ENCODE peak calls at places on chromosomes 2 and 18, in four cellular contexts. One of them, this sample, is unnamed.

GRCh38 chr2:216555274-216555673 is 56.6 kb downstream of the RPL37A start:
- DNase-seq in mesendoderm: no peak
- DNase-seq in H9: no peak
- DNase-seq in IMR-90: no peak
- DNase-seq in this sample: no peak

GRCh38 chr18:39647627-39648502 is 2082.3 kb upstream of the CELF4 start:
- DNase-seq in mesendoderm: no peak
- DNase-seq in H9: no peak
- DNase-seq in IMR-90: peak
- DNase-seq in this sample: no peak

GRCh38 chr2:229445501-229446294 is 174.6 kb upstream of the PID1 start:
- DNase-seq in mesendoderm: no peak
- DNase-seq in H9: no peak
- DNase-seq in IMR-90: peak
- DNase-seq in this sample: no peak

GRCh38 chr2:53445376-53446072 is 322.1 kb upstream of the CHAC2 start:
- DNase-seq in mesendoderm: no peak
- DNase-seq in H9: no peak
- DNase-seq in IMR-90: peak
- DNase-seq in this sample: no peak

GRCh38 chr2:56202722-56203121 is 18.9 kb downstream of the CCDC85A start:
- DNase-seq in mesendoderm: no peak
- DNase-seq in H9: no peak
- DNase-seq in IMR-90: no peak
- DNase-seq in this sample: no peak

GRCh38 chr2:237440819-237441281 is 26.9 kb upstream of the COL6A3 start:
- DNase-seq in mesendoderm: no peak
- DNase-seq in H9: no peak
- DNase-seq in IMR-90: peak
- DNase-seq in this sample: no peak

GRCh38 chr2:132816234-132816633 is 146.2 kb upstream of the LYPD1 start:
- DNase-seq in mesendoderm: peak
- DNase-seq in H9: peak
- DNase-seq in IMR-90: no peak
- DNase-seq in this sample: no peak

GRCh38 chr2:129760669-129761068 is 218.8 kb upstream of the RAB6C start:
- DNase-seq in mesendoderm: no peak
- DNase-seq in H9: no peak
- DNase-seq in IMR-90: no peak
- DNase-seq in this sample: no peak

GRCh38 chr18:70453058-70453775 is 164.4 kb downstream of the SOCS6 start:
- DNase-seq in mesendoderm: peak
- DNase-seq in H9: no peak
- DNase-seq in IMR-90: peak
- DNase-seq in this sample: no peak

GRCh38 chr2:219106251-219106650 is 45.5 kb upstream of the IHH start:
- DNase-seq in mesendoderm: no peak
- DNase-seq in H9: no peak
- DNase-seq in IMR-90: no peak
- DNase-seq in this sample: no peak

GRCh38 chr2:73059106-73059505 is 12.4 kb downstream of the SFXN5 start:
- DNase-seq in mesendoderm: no peak
- DNase-seq in H9: no peak
- DNase-seq in IMR-90: no peak
- DNase-seq in this sample: no peak

GRCh38 chr2:42342061-42342794 is 18.8 kb downstream of the COX7A2L start:
- DNase-seq in mesendoderm: peak
- DNase-seq in H9: peak
- DNase-seq in IMR-90: peak
- DNase-seq in this sample: no peak

GRCh38 chr2:72576861-72577260 is 249.0 kb downstream of the EXOC6B start:
- DNase-seq in mesendoderm: no peak
- DNase-seq in H9: no peak
- DNase-seq in IMR-90: peak
- DNase-seq in this sample: no peak

GRCh38 chr18:77096936-77097886 is 35.4 kb downstream of the MBP start:
- DNase-seq in mesendoderm: peak
- DNase-seq in H9: peak
- DNase-seq in IMR-90: no peak
- DNase-seq in this sample: no peak

GRCh38 chr2:166140922-166141321 is 13.1 kb upstream of the SCN1A start:
- DNase-seq in mesendoderm: no peak
- DNase-seq in H9: no peak
- DNase-seq in IMR-90: no peak
- DNase-seq in this sample: no peak

GRCh38 chr2:199405241-199405640 is 52.5 kb downstream of the SATB2 start:
- DNase-seq in mesendoderm: peak
- DNase-seq in H9: peak
- DNase-seq in IMR-90: peak
- DNase-seq in this sample: no peak

GRCh38 chr18:57589162-57589561 is 2.7 kb upstream of the FECH start:
- DNase-seq in mesendoderm: no peak
- DNase-seq in H9: no peak
- DNase-seq in IMR-90: no peak
- DNase-seq in this sample: no peak

GRCh38 chr2:215692387-215693079 is 256.7 kb upstream of the FN1 start:
- DNase-seq in mesendoderm: no peak
- DNase-seq in H9: no peak
- DNase-seq in IMR-90: peak
- DNase-seq in this sample: no peak

GRCh38 chr2:70930371-70931329 is 5.0 kb upstream of the ATP6V1B1 start:
- DNase-seq in mesendoderm: no peak
- DNase-seq in H9: peak
- DNase-seq in IMR-90: no peak
- DNase-seq in this sample: no peak

GRCh38 chr2:20540587-20541304 is 93.9 kb downstream of the RHOB start:
- DNase-seq in mesendoderm: no peak
- DNase-seq in H9: no peak
- DNase-seq in IMR-90: no peak
- DNase-seq in this sample: no peak

GRCh38 chr18:36496022-36496421 is 198.5 kb downstream of the FHOD3 start:
- DNase-seq in mesendoderm: no peak
- DNase-seq in H9: no peak
- DNase-seq in IMR-90: no peak
- DNase-seq in this sample: no peak

GRCh38 chr2:121075006-121075545 is 209.9 kb downstream of the TFCP2L1 start:
- DNase-seq in mesendoderm: peak
- DNase-seq in H9: peak
- DNase-seq in IMR-90: peak
- DNase-seq in this sample: peak

GRCh38 chr2:52178845-52179244 is 1146.9 kb upstream of the NRXN1 start:
- DNase-seq in mesendoderm: no peak
- DNase-seq in H9: no peak
- DNase-seq in IMR-90: peak
- DNase-seq in this sample: no peak

GRCh38 chr2:232888099-232888836 is 18.2 kb downstream of the SNORC start:
- DNase-seq in mesendoderm: no peak
- DNase-seq in H9: no peak
- DNase-seq in IMR-90: no peak
- DNase-seq in this sample: no peak

GRCh38 chr2:108288534-108289106 is at the start of gene SULT1C2:
- DNase-seq in mesendoderm: peak
- DNase-seq in H9: peak
- DNase-seq in IMR-90: peak
- DNase-seq in this sample: peak

GRCh38 chr2:30764021-30764800 is 43.0 kb downstream of the CAPN13 start:
- DNase-seq in mesendoderm: no peak
- DNase-seq in H9: no peak
- DNase-seq in IMR-90: no peak
- DNase-seq in this sample: no peak

GRCh38 chr2:25131253-25131566 is 37.2 kb downstream of the POMC start:
- DNase-seq in mesendoderm: no peak
- DNase-seq in H9: no peak
- DNase-seq in IMR-90: no peak
- DNase-seq in this sample: no peak

GRCh38 chr2:120964819-120965218 is 229.2 kb downstream of the GLI2 start:
- DNase-seq in mesendoderm: no peak
- DNase-seq in H9: no peak
- DNase-seq in IMR-90: peak
- DNase-seq in this sample: no peak

GRCh38 chr18:48135436-48135966 is 205.0 kb upstream of the SMAD2 start:
- DNase-seq in mesendoderm: no peak
- DNase-seq in H9: no peak
- DNase-seq in IMR-90: no peak
- DNase-seq in this sample: no peak

GRCh38 chr2:66578067-66578852 is 143.3 kb downstream of the MEIS1 start:
- DNase-seq in mesendoderm: peak
- DNase-seq in H9: peak
- DNase-seq in IMR-90: peak
- DNase-seq in this sample: no peak

GRCh38 chr2:39416172-39416571 is 20.9 kb downstream of the MAP4K3 start:
- DNase-seq in mesendoderm: no peak
- DNase-seq in H9: no peak
- DNase-seq in IMR-90: peak
- DNase-seq in this sample: no peak

GRCh38 chr2:9946076-9946475 is 5.4 kb upstream of the GRHL1 start:
- DNase-seq in mesendoderm: no peak
- DNase-seq in H9: no peak
- DNase-seq in IMR-90: no peak
- DNase-seq in this sample: no peak
- H4K8ac ChIP-seq in mesendoderm: no peak
- H4K8ac ChIP-seq in H9: no peak
- H4K8ac ChIP-seq in IMR-90: no peak
- H4K8ac ChIP-seq in this sample: no peak

GRCh38 chr2:161237397-161238263 is 70.6 kb upstream of the PSMD14 start:
- DNase-seq in mesendoderm: peak
- DNase-seq in H9: peak
- DNase-seq in IMR-90: peak
- DNase-seq in this sample: peak

GRCh38 chr2:161241894-161242293 is 66.3 kb upstream of the PSMD14 start:
- DNase-seq in mesendoderm: no peak
- DNase-seq in H9: no peak
- DNase-seq in IMR-90: no peak
- DNase-seq in this sample: no peak

GRCh38 chr2:161239416-161240109 is 68.7 kb upstream of the PSMD14 start:
- DNase-seq in mesendoderm: peak
- DNase-seq in H9: peak
- DNase-seq in IMR-90: no peak
- DNase-seq in this sample: peak

GRCh38 chr2:161238264-161238558 is 70.0 kb upstream of the PSMD14 start:
- DNase-seq in mesendoderm: no peak
- DNase-seq in H9: no peak
- DNase-seq in IMR-90: no peak
- DNase-seq in this sample: no peak

DNA sequence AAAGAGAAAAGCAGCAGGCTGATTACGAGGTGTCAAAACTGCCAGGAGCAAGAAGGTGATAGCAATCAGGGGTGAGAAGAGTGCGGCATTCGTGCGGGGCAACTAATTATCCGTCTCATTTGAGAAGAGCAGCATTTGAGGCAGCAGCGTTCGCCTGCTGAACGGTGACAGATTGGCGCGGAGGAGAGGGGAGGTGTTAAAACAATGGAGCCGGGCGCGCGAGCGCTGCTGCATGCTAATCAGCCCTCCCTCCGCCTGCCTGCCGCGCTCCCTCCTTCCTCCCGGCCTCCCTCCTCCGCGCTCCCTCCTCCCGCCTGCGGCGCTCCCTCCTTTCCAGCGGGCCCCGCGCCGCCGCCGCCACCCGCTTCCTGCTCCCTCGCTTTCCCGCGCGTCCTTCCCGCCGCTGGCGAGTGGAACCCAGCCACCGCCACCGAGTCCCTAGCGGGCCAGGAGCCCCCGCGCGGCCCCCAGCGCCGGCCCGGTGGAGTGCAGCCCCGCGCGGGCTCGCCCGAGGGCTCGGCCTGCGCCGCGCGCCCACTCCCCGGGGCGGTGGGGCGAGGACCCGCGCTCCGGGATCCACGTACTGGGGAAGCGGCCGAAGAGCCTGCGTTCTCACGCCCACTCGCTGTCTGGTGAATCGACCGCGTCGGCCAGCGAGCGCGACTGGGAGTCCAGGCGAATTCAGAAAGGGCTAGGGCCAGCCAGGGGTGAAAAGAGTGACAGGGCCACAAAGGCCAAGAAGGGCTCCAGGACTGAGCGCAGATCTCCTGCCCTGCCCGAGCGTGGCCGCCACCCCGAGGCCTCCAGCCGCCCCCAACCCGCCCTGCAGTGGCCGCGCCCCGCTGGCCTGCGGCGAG is 69.4 kb upstream of the PSMD14 start:
- DNase-seq in mesendoderm: peak
- DNase-seq in H9: peak
- DNase-seq in IMR-90: peak
- DNase-seq in this sample: peak
- H3K9ac ChIP-seq in mesendoderm: peak
- H3K9ac ChIP-seq in H9: no peak
- H3K9ac ChIP-seq in IMR-90: peak
- H3K9ac ChIP-seq in this sample: peak

DNA sequence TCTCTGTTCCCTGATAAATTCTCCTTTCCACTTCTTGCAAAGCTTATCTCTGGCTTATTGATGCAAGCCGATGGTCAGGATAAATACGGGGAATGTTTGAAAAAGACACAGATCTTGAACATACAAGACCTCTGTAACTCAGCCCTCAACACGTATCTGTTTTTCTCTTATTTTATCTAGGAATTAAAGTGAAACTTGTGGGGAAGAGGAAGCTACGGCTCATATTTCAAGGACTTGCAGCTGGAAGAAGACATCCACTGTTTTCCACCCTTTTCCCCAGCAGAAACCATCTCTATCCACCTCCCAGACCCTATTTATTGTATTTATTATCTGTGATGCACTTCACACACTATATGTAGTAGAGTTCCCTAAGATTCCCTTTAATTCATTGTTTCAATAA is 98.4 kb upstream of the TANK start:
- DNase-seq in mesendoderm: no peak
- DNase-seq in H9: no peak
- DNase-seq in IMR-90: peak
- DNase-seq in this sample: no peak
- H4K8ac ChIP-seq in mesendoderm: no peak
- H4K8ac ChIP-seq in H9: no peak
- H4K8ac ChIP-seq in IMR-90: no peak
- H4K8ac ChIP-seq in this sample: no peak

DNA sequence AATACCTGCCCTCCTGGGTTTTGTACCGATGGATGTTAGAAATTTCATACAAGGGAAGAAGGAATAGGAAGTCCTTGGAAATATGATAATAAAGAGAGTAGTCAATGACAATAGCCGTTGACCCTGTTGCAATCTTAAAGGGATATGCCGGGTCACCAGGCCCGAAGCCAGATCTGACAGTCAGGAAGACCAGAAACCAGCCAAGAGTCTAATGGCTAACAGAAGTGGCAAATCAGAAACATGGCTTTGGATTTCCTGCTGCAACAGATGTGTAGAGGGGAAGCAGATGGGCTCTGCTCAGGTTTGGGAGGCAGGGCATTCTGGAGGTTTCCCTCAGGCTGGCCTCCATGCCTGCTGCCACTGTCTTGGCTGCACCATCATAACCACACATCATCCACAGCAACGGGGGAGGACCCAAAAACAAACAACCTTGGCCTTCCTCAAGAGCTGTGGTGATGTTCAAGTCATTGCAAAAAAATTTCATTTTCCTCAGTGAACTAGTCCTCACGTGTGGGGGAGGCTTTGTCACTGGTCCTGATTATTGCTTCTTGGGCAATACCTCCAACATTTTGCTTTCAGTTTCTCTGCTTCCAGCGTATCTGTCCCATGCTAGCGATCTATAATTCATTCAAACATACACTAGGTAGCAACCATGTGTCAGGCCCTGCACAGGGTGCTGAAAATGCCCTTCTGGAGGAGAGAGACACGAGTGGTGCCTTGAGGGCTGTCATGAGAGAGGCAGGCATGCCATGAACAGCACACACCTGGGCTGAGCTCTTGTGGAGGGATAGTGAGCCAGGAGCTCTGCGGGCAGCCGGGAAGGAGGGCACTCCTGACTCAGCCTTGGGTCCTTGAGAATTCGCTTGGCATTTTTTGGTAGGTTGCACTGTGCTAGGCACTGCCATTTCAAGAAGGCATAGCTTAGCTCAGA is 48.2 kb upstream of the LGALSL start:
- DNase-seq in mesendoderm: no peak
- DNase-seq in H9: no peak
- DNase-seq in IMR-90: peak
- DNase-seq in this sample: no peak
- H3K9ac ChIP-seq in mesendoderm: no peak
- H3K9ac ChIP-seq in H9: no peak
- H3K9ac ChIP-seq in IMR-90: no peak
- H3K9ac ChIP-seq in this sample: no peak

This sample was measured in neuronal stem cell.